ENCODE peak calls at places on chromosome 15, in ten cellular contexts. L is activated naive CD4-positive, alpha-beta T cell; H is fibroblast of mammary gland; V is fibroblast of the conjunctiva; T is foreskin fibroblast; P is AG10803; W is NCI-H1436; C is occipital lobe; D is caudate nucleus; Y is AG08395. R is an unnamed sample.

GRCh38 chr15:75307778-75308390 is 25.2 kb downstream of the GOLGA6D start:
- DNase-seq in L (no peak), H (peak; percentile 17), V (peak; percentile 3), T (peak; percentile 42), P (no peak), W (peak; percentile 36), C (no peak), D (no peak), Y (peak; percentile 10), R (no peak)

GRCh38 chr15:58852347-58852746 is 81.1 kb downstream of the SLTM start:
- DNase-seq in L (no peak), H (peak; percentile 40), V (no peak), T (peak; percentile 17), P (no peak), W (no peak), C (no peak), D (no peak), Y (no peak), R (no peak)

GRCh38 chr15:37084602-37085001 is 15.7 kb downstream of the MEIS2 start:
- DNase-seq in L (no peak), H (no peak), V (no peak), T (no peak), P (no peak), W (no peak), C (no peak), D (no peak), Y (no peak), R (no peak)

GRCh38 chr15:82647045-82647834 is at the start of gene CPEB1:
- DNase-seq in L (no peak), H (peak; percentile 43), V (no peak), T (peak; percentile 88), P (peak; percentile 35), W (peak; percentile 1), C (peak; percentile 66), D (peak; percentile 74), Y (peak; percentile 60), R (peak; percentile 83)

GRCh38 chr15:30063829-30064559 is 18.8 kb upstream of the GOLGA8J start:
- DNase-seq in L (no peak), H (no peak), V (no peak), T (no peak), P (no peak), W (no peak), C (no peak), D (no peak), Y (no peak), R (no peak)

GRCh38 chr15:94480289-94480834 is 249.0 kb downstream of the MCTP2 start:
- DNase-seq in L (no peak), H (no peak), V (no peak), T (no peak), P (no peak), W (no peak), C (no peak), D (no peak), Y (no peak), R (no peak)

GRCh38 chr15:47802216-47802615 is 84.9 kb downstream of the SEMA6D start:
- DNase-seq in L (no peak), H (no peak), V (no peak), T (no peak), P (no peak), W (no peak), C (no peak), D (no peak), Y (no peak), R (no peak)

GRCh38 chr15:78162038-78162437 is 12.9 kb downstream of the IDH3A start:
- DNase-seq in L (no peak), H (no peak), V (no peak), T (no peak), P (no peak), W (no peak), C (no peak), D (peak; percentile 62), Y (no peak), R (no peak)

GRCh38 chr15:29939404-29939803 is 117.1 kb upstream of the TJP1 start:
- DNase-seq in L (no peak), H (peak; percentile 60), V (no peak), T (peak; percentile 71), P (peak; percentile 22), W (no peak), C (no peak), D (no peak), Y (no peak), R (no peak)

GRCh38 chr15:29132786-29133185 is 136.8 kb downstream of the NSMCE3 start:
- DNase-seq in L (no peak), H (no peak), V (no peak), T (no peak), P (no peak), W (no peak), C (no peak), D (no peak), Y (no peak), R (peak; percentile 47)

GRCh38 chr15:93861413-93861812 is 369.9 kb upstream of the MCTP2 start:
- DNase-seq in L (no peak), H (peak; percentile 55), V (no peak), T (peak; percentile 16), P (peak; percentile 18), W (no peak), C (no peak), D (no peak), Y (peak; percentile 8), R (no peak)

GRCh38 chr15:73926191-73927002 is at the start of gene LOXL1:
- DNase-seq in L (no peak), H (peak; percentile 88), V (peak; percentile 65), T (peak; percentile 97), P (peak; percentile 92), W (no peak), C (no peak), D (no peak), Y (peak; percentile 94), R (peak; percentile 92)

GRCh38 chr15:82999905-83000671 is 11.4 kb downstream of the C15orf40 start:
- DNase-seq in L (no peak), H (peak; percentile 75), V (peak; percentile 55), T (peak; percentile 73), P (peak; percentile 70), W (peak; percentile 5), C (no peak), D (no peak), Y (peak; percentile 67), R (no peak)

R was measured in kidney.